ENCODE peak calls at places on chromosomes 11 and 22, in nine cellular contexts. R, W, Q, V, T, Z, J, D and U are unnamed samples.

GRCh38 chr22:33487041-33487716 is 429.0 kb upstream of the SYN3 start:
- DNase-seq in R (no peak), W (no peak), Q (no peak), V (no peak), T (no peak), Z (no peak), J (no peak), D (no peak), U (no peak)

GRCh38 chr11:122305426-122305825 is 189.4 kb upstream of the BLID start:
- DNase-seq in R (no peak), W (no peak), Q (no peak), V (no peak), T (no peak), Z (no peak), J (no peak), D (no peak), U (no peak)

GRCh38 chr11:102225689-102226562 is 91.4 kb upstream of the BIRC3 start:
- DNase-seq in R (no peak), W (no peak), Q (no peak), V (no peak), T (no peak), Z (no peak), J (no peak), D (peak; percentile 24), U (no peak)

GRCh38 chr22:48940266-48940987 is 887.2 kb downstream of the BRD1 start:
- DNase-seq in R (no peak), W (no peak), Q (no peak), V (no peak), T (no peak), Z (no peak), J (no peak), D (no peak), U (no peak)

GRCh38 chr11:114399903-114400221 is 449 bp downstream of the C11orf71 start:
- DNase-seq in R (peak; percentile 71), W (peak; percentile 6), Q (no peak), V (no peak), T (peak; percentile 60), Z (no peak), J (no peak), D (peak; percentile 47), U (no peak)

GRCh38 chr11:64759131-64759721 is 548 bp downstream of the PYGM start:
- DNase-seq in R (no peak), W (no peak), Q (no peak), V (no peak), T (no peak), Z (no peak), J (no peak), D (no peak), U (no peak)

GRCh38 chr22:41925783-41926460 is 684 bp downstream of the TNFRSF13C start:
- DNase-seq in R (no peak), W (no peak), Q (peak; percentile 70), V (peak; percentile 82), T (peak; percentile 51), Z (peak; percentile 75), J (no peak), D (peak; percentile 89), U (no peak)

GRCh38 chr11:72225411-72225951 is 914 bp downstream of the INPPL1 start:
- DNase-seq in R (no peak), W (no peak), Q (no peak), V (no peak), T (no peak), Z (no peak), J (peak; percentile 35), D (no peak), U (no peak)

GRCh38 chr22:30253205-30253852 is 6.8 kb upstream of the LIF start:
- DNase-seq in R (no peak), W (peak; percentile 62), Q (no peak), V (no peak), T (no peak), Z (no peak), J (peak; percentile 44), D (peak; percentile 95), U (no peak)

GRCh38 chr22:50299724-50300619 is 7.5 kb downstream of the PLXNB2 start:
- DNase-seq in R (no peak), W (no peak), Q (no peak), V (no peak), T (no peak), Z (no peak), J (no peak), D (peak; percentile 46), U (no peak)

GRCh38 chr22:25749420-25750169 is 7.6 kb downstream of the MYO18B start:
- DNase-seq in R (no peak), W (no peak), Q (no peak), V (no peak), T (no peak), Z (peak; percentile 65), J (no peak), D (no peak), U (no peak)

GRCh38 chr22:25896098-25896497 is 154.1 kb downstream of the MYO18B start:
- DNase-seq in R (peak; percentile 7), W (no peak), Q (no peak), V (no peak), T (no peak), Z (no peak), J (no peak), D (no peak), U (no peak)

GRCh38 chr11:15622231-15622890 is 507.6 kb downstream of the INSC start:
- DNase-seq in R (no peak), W (no peak), Q (no peak), V (no peak), T (no peak), Z (no peak), J (no peak), D (no peak), U (no peak)